ENCODE peak calls at places on chromosomes 4 and X, in nine cellular contexts. C is left ventricle myocardium inferior, J is tibial artery, I is heart left ventricle, B is aorta, Y is PC-3, T is Panc1, M is GM23248, F is lung. X is an unnamed sample. For H3K36me3 and H3K4me1, the result is how much of the 10 kb centered on the place peaks cover.

GRCh38 chr4:72500214-72500613 is 68.8 kb downstream of the ADAMTS3 start:
- DNase-seq in B (no peak), I (no peak), M (no peak), Y (no peak), T (no peak), C (no peak), J (no peak), F (no peak), X (no peak)

GRCh38 chr4:97923096-97923495 is 220.2 kb downstream of the STPG2 start:
- DNase-seq in J (no peak), M (no peak), C (no peak), B (no peak), T (no peak), Y (no peak), F (no peak), I (no peak), X (no peak)

GRCh38 chrX:38276089-38276488 is 51.2 kb downstream of the RPGR start:
- DNase-seq in M (no peak), J (no peak), T (no peak), Y (no peak), F (no peak), C (no peak), B (no peak), I (no peak), X (no peak)

GRCh38 chr4:7727727-7728126 is 211.9 kb downstream of the AFAP1 start:
- DNase-seq in F (no peak), B (no peak), M (peak), Y (no peak), I (no peak), C (no peak), J (no peak), T (no peak), X (no peak)

GRCh38 chrX:53435997-53436396 is 1.8 kb upstream of the HSD17B10 start:
- DNase-seq in T (no peak), Y (peak), C (peak), B (peak), I (no peak), F (peak), M (peak), J (no peak), X (peak)

GRCh38 chrX:118495958-118496762 is 545 bp downstream of the DOCK11 start:
- DNase-seq in T (no peak), C (peak), M (peak), I (peak), J (peak), F (peak), Y (peak), B (peak), X (peak)

GRCh38 chr4:148116264-148116663 is 325.9 kb downstream of the NR3C2 start:
- DNase-seq in J (no peak), Y (peak), T (no peak), I (no peak), M (peak), F (no peak), C (no peak), B (no peak), X (no peak)

GRCh38 chr4:169416461-169416860 is 145.7 kb upstream of the SH3RF1 start:
- DNase-seq in C (no peak), I (no peak), B (no peak), F (no peak), M (no peak), Y (no peak), J (no peak), T (no peak), X (no peak)

GRCh38 chr4:8917868-8918783 is 46.5 kb upstream of the HMX1 start:
- DNase-seq in I (no peak), C (peak), M (peak), T (peak), Y (peak), F (peak), J (peak), B (peak), X (peak)

GRCh38 chr4:1252928-1253492 is 4.1 kb upstream of the CTBP1 start:
- DNase-seq in F (no peak), I (no peak), Y (no peak), J (no peak), C (no peak), T (no peak), M (no peak), B (no peak), X (no peak)

GRCh38 chr4:54945838-54946237 is 179.6 kb downstream of the KDR start:
- DNase-seq in J (no peak), Y (peak), F (no peak), I (no peak), B (no peak), T (no peak), M (no peak), C (no peak), X (no peak)

GRCh38 chr4:77010841-77011354 is 61.3 kb downstream of the SEPTIN11 start:
- DNase-seq in J (no peak), T (no peak), I (no peak), M (peak), Y (peak), F (no peak), C (no peak), B (no peak), X (no peak)

GRCh38 chr4:67546971-67547370 is 1.7 kb upstream of the CENPC start:
- DNase-seq in B (no peak), F (no peak), Y (no peak), J (no peak), M (no peak), C (no peak), T (no peak), I (no peak), X (no peak)

GRCh38 chrX:54358424-54359211 is 772 bp upstream of the WNK3 start:
- DNase-seq in B (peak), J (peak), C (peak), M (peak), Y (no peak), F (peak), I (peak), T (no peak), X (no peak)

GRCh38 chrX:120302434-120302833 is 8.8 kb downstream of the TMEM255A start:
- DNase-seq in I (no peak), Y (no peak), F (no peak), B (peak), J (no peak), T (no peak), C (no peak), M (no peak), X (no peak)

GRCh38 chr4:173782660-173783059 is 252.6 kb upstream of the HAND2 start:
- DNase-seq in M (no peak), J (no peak), C (no peak), I (no peak), F (no peak), Y (no peak), T (no peak), B (no peak), X (no peak)

GRCh38 chrX:23394421-23394820 is 59.8 kb downstream of the PTCHD1 start:
- DNase-seq in I (no peak), M (no peak), F (peak), T (no peak), Y (peak), C (no peak), B (no peak), J (no peak), X (no peak)

GRCh38 chr4:141815646-141816045 is 179.3 kb downstream of the IL15 start:
- DNase-seq in M (no peak), T (no peak), J (no peak), Y (no peak), C (no peak), I (no peak), B (no peak), F (no peak), X (no peak)

GRCh38 chr4:2812600-2812932 is 19.7 kb downstream of the SH3BP2 start:
- DNase-seq in T (no peak), C (no peak), J (no peak), I (no peak), Y (no peak), F (no peak), B (no peak), M (peak), X (no peak)

GRCh38 chr4:152374153-152374552 is 161.7 kb downstream of the FBXW7 start:
- DNase-seq in M (no peak), Y (no peak), I (no peak), T (no peak), J (no peak), C (no peak), F (no peak), B (no peak), X (no peak)

GRCh38 chrX:2627272-2627867 is 63.7 kb upstream of the CD99 start:
- DNase-seq in I (no peak), F (no peak), J (peak), M (peak), Y (peak), C (no peak), T (no peak), B (no peak), X (no peak)

GRCh38 chr4:172683016-172683415 is 485.6 kb upstream of the GALNT7 start:
- DNase-seq in C (no peak), M (peak), B (no peak), Y (no peak), J (no peak), F (no peak), T (no peak), I (no peak), X (no peak)

GRCh38 chr4:76964769-76965168 is 15.2 kb downstream of the SEPTIN11 start:
- DNase-seq in B (no peak), T (no peak), F (no peak), Y (peak), I (no peak), C (no peak), M (no peak), J (no peak), X (no peak)

GRCh38 chr4:44194365-44194764 is 254.2 kb downstream of the KCTD8 start:
- DNase-seq in Y (peak), J (no peak), T (no peak), B (no peak), F (no peak), M (no peak), I (no peak), C (no peak), X (no peak)

GRCh38 chr4:103292373-103292772 is 94.2 kb upstream of the CENPE start:
- DNase-seq in I (no peak), B (no peak), Y (no peak), J (no peak), T (no peak), F (no peak), C (no peak), M (no peak), X (no peak)

GRCh38 chrX:154470914-154471568 is 8.0 kb downstream of the LAGE3 start:
- DNase-seq in J (no peak), M (no peak), Y (no peak), T (no peak), B (no peak), C (no peak), I (no peak), F (no peak), X (no peak)

GRCh38 chrX:154469114-154469513 is 10.0 kb downstream of the LAGE3 start:
- DNase-seq in F (no peak), B (no peak), C (no peak), M (no peak), J (no peak), T (no peak), Y (no peak), I (no peak), X (no peak)

GRCh38 chrX:154470434-154470833 is 8.6 kb downstream of the LAGE3 start:
- DNase-seq in I (no peak), T (no peak), F (no peak), Y (no peak), C (no peak), B (peak), J (no peak), M (no peak), X (no peak)

GRCh38 chrX:154468217-154468616 is 10.1 kb downstream of the PLXNA3 start:
- DNase-seq in Y (no peak), F (no peak), J (no peak), T (no peak), M (no peak), B (no peak), C (no peak), I (no peak), X (no peak)

DNA sequence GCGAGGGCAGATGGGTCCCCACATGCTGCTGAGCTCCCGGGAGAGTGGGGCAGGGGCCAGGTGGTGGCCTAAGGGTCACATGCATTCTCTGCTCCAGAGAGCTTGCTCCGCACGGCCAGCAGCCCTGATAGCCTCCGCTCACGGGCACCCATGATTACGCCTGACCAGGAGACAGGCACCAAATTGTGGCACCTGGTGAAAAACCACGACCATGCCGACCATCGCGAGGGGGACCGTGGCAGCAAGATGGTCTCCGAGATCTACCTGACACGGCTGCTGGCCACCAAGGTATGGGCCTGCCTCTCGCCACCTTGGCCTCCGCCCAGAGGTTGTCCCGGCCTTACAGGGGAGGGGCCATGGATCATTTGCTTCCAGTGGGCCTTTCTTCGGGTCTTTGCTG is 9.2 kb downstream of the LAGE3 start:
- DNase-seq in F (no peak), T (no peak), C (no peak), I (peak), B (no peak), Y (no peak), J (no peak), M (no peak), X (no peak)
- H3K36me3 ChIP-seq in F (under half), T (under half), C (under half), I (under half), B (under half), Y (under half), J (half or more), M (under half), X (under half)

DNA sequence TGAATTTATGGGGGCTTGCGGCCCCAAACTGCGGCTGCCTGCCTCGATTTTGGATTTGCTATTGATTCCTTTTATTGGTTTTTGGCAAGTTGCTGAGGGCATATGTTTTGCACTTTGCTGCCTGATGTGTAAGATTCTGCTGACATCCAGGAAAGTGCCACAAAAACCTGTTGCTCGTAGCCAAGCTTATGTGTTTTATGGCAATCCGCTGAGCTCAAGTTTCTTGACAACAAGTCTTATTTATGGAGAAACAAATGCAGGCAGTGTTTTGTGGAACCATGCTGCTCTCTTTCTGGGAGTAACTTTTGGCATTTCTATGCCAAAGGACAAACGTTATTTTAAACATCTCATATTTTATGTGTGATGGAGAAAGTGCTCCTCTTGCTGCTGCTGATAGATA is 97.3 kb upstream of the DDIT4L start:
- DNase-seq in I (no peak), Y (no peak), M (no peak), J (no peak), C (no peak), T (no peak), B (no peak), F (no peak), X (no peak)
- H3K4me1 ChIP-seq in I (under half), Y (under half), M (under half), J (under half), C (under half), T (under half), B (under half), F (under half), X (under half)

GRCh38 chr4:138241281-138242075 is 671 bp downstream of the SLC7A11 start:
- DNase-seq in J (no peak), C (no peak), Y (peak), B (no peak), I (no peak), T (no peak), M (peak), F (no peak), X (no peak)

GRCh38 chr4:138239496-138239895 is 2.7 kb downstream of the SLC7A11 start:
- DNase-seq in M (no peak), J (no peak), T (no peak), B (no peak), I (no peak), Y (peak), C (no peak), F (no peak), X (no peak)

GRCh38 chr4:138242076-138242829 is at the start of gene SLC7A11:
- DNase-seq in M (peak), B (peak), Y (peak), C (no peak), T (peak), J (peak), F (peak), I (no peak), X (no peak)

GRCh38 chr4:138242830-138243149 is 641 bp upstream of the SLC7A11 start:
- DNase-seq in I (no peak), F (no peak), J (no peak), C (no peak), Y (no peak), B (no peak), M (peak), T (no peak), X (no peak)

DNA sequence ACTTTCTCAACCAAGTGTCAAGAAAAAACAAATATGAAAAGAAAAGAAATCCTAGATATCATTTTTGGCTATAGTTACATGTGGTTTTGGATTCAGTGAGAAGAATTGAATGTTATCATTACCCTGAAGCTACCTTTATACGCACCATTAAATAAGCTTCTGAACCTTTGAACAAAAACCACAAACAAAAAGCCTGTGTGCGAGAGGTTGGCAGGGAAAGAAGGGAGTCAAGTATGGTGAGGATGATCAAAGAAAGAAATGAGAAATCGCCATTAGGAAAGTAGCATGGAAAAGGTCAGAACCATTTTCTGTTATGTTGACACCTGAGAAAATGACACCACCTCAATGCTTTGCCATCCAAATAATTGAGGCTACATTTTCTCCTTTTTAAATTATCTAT is 1.2 kb upstream of the SLC7A11 start:
- DNase-seq in I (no peak), Y (peak), M (no peak), F (no peak), C (no peak), T (no peak), J (no peak), B (no peak), X (no peak)
- H3K27ac ChIP-seq in I (no peak), Y (peak), M (peak), F (no peak), C (no peak), T (peak), J (no peak), B (no peak), X (no peak)

DNA sequence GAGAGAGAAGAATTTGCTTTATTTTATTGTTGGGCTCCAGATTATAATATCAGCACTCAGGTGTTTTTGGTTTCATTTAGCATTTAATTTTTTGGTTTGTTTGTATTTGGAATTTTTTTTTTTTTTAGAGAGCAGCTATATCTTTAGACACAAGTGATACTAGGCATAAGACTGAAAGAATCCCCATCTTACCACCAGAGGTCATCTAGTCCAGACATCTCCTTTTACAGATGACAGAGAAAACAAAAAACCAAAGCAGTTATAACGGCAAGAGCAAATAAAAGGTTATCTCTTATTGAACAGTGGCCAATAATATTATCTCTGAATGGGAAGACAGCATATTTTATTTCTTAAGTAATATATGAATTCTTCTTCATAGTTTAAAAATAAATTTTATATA is 22.8 kb downstream of the USP38 start:
- DNase-seq in J (no peak), Y (peak), C (no peak), T (no peak), F (no peak), I (no peak), B (no peak), M (peak), X (no peak)
- H3K36me3 ChIP-seq in J (under half), Y (under half), C (half or more), T (under half), F (under half), I (under half), B (under half), M (under half), X (under half)

DNA sequence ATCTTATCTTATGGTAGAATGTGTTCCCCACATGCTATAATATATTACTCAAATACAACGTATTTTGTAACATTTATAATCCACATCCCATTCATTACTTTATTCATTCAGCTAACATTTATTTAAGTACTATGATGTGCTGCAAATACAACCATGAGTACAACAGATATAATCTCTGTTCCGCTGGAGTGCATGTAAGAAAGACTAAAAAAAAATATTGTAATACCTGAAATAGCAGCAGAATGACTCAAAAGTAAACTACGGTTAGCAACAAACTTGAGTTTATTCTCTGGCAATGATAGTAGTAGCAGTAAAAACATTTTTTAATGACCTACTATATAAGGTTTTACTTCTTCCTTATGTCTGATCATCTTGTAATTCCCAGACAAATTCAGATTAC is 1776.3 kb downstream of the STIM2 start:
- DNase-seq in T (no peak), M (no peak), I (no peak), J (no peak), F (no peak), C (no peak), B (no peak), Y (peak), X (no peak)
- H3K4me1 ChIP-seq in T (under half), M (under half), I (under half), J (under half), F (under half), C (under half), B (under half), Y (under half), X (under half)

GRCh38 chrX:148499638-148500427 is 584 bp upstream of the AFF2 start:
- DNase-seq in T (no peak), Y (no peak), B (peak), C (no peak), F (no peak), I (peak), M (no peak), J (no peak), X (no peak)

GRCh38 chrX:148504412-148504950 is 4.1 kb downstream of the AFF2 start:
- DNase-seq in C (no peak), B (no peak), F (no peak), Y (no peak), T (no peak), M (no peak), I (peak), J (no peak), X (no peak)

GRCh38 chrX:148501121-148502066 is 977 bp downstream of the AFF2 start:
- DNase-seq in B (peak), I (peak), T (no peak), C (no peak), J (no peak), Y (no peak), M (no peak), F (no peak), X (no peak)

GRCh38 chrX:148498067-148498466 is 2.4 kb upstream of the AFF2 start:
- DNase-seq in B (no peak), F (no peak), I (peak), T (no peak), C (no peak), M (no peak), Y (no peak), J (no peak), X (no peak)

GRCh38 chrX:148500428-148501120 is at the start of gene AFF2:
- DNase-seq in B (peak), M (peak), I (peak), Y (no peak), J (no peak), C (peak), F (peak), T (no peak), X (no peak)
- H3K27ac ChIP-seq in B (peak), M (no peak), I (no peak), Y (no peak), J (no peak), C (no peak), F (peak), T (no peak), X (no peak)

GRCh38 chrX:13776387-13776786 is 40.5 kb downstream of the GPM6B start:
- DNase-seq in C (no peak), I (no peak), J (no peak), Y (no peak), T (no peak), F (no peak), M (no peak), B (no peak), X (no peak)
- H3K36me3 ChIP-seq in C (under half), I (under half), J (under half), Y (under half), T (under half), F (under half), M (under half), B (under half), X (under half)